ENCODE peak calls at places on chromosome 6, in five cellular contexts. N is KBM-7; J is stromal cell of bone marrow; I is stimulated activated CD4-positive, alpha-beta T cell treated with anti-CD3 and anti-CD28 coated beads, Interleukin-4, amount 100 ng/mL, for 24 hours; U is astrocyte. V is an unnamed sample.

GRCh38 chr6:57040011-57040410 is 6.5 kb upstream of the KIAA1586 start:
- DNase-seq in J (no peak), U (no peak), I (no peak), N (peak; percentile 48), V (no peak)

GRCh38 chr6:96391776-96392175 is 129.8 kb upstream of the UFL1 start:
- DNase-seq in I (no peak), J (no peak), N (peak; percentile 16), U (peak; percentile 7), V (no peak)

GRCh38 chr6:22078288-22078687 is 218.5 kb downstream of the PRL start:
- DNase-seq in I (no peak), U (no peak), N (no peak), J (no peak), V (no peak)

GRCh38 chr6:135731116-135731515 is 120.4 kb upstream of the PDE7B start:
- DNase-seq in J (no peak), U (no peak), N (no peak), I (no peak), V (no peak)

GRCh38 chr6:90274481-90275030 is 22.1 kb downstream of the BACH2 start:
- DNase-seq in I (peak; percentile 93), J (no peak), U (no peak), N (no peak), V (no peak)

GRCh38 chr6:130604869-130605401 is 222.3 kb upstream of the SMLR1 start:
- DNase-seq in U (no peak), J (no peak), N (no peak), I (no peak), V (no peak)

GRCh38 chr6:106728296-106728870 is 99.0 kb downstream of the QRSL1 start:
- DNase-seq in U (no peak), J (no peak), I (no peak), N (no peak), V (no peak)

GRCh38 chr6:43054206-43054943 is 724 bp upstream of the CUL7 start:
- DNase-seq in U (no peak), J (no peak), N (no peak), I (no peak), V (no peak)

GRCh38 chr6:15301179-15302006 is 55.5 kb downstream of the JARID2 start:
- DNase-seq in N (no peak), U (no peak), J (no peak), I (no peak), V (no peak)

GRCh38 chr6:111710439-111710838 is 104.8 kb upstream of the TRAF3IP2 start:
- DNase-seq in N (no peak), U (no peak), I (no peak), J (no peak), V (no peak)

V was measured in CD14-positive monocyte.